ENCODE peak calls at places on chromosomes 2 and 18, in ten cellular contexts. D is A549, F is choroid plexus epithelial cell, W is IMR-90, V is mammary epithelial cell, H is GM12865, B is WERI-Rb-1, Z is thoracic aorta, E is fibroblast of the aortic adventitia, I is HCT116. G is an unnamed sample.

GRCh38 chr2:56376699-56377665 is 193.2 kb downstream of the CCDC85A start:
- DNase-seq in D (no peak), F (no peak), W (no peak), V (peak), H (no peak), B (no peak), Z (no peak), E (peak), I (no peak), G (peak)

GRCh38 chr2:71703981-71704545 is 250.7 kb downstream of the DYSF start:
- DNase-seq in D (no peak), F (no peak), W (no peak), V (no peak), H (no peak), B (no peak), Z (no peak), E (no peak), I (no peak), G (no peak)

GRCh38 chr2:216006164-216006663 is 7.1 kb downstream of the MREG start:
- DNase-seq in D (peak), F (no peak), W (no peak), V (peak), H (peak), B (no peak), Z (no peak), E (no peak), I (no peak), G (peak)

GRCh38 chr2:8907764-8908163 is 70.4 kb upstream of the KIDINS220 start:
- DNase-seq in D (no peak), F (no peak), W (no peak), V (no peak), H (no peak), B (no peak), Z (no peak), E (no peak), I (no peak), G (no peak)

GRCh38 chr2:113124181-113124961 is 3.0 kb upstream of the IL1RN start:
- DNase-seq in D (no peak), F (peak), W (peak), V (peak), H (peak), B (no peak), Z (no peak), E (peak), I (no peak), G (peak)

GRCh38 chr2:29270606-29271005 is 155.4 kb downstream of the CLIP4 start:
- DNase-seq in D (no peak), F (no peak), W (no peak), V (peak), H (no peak), B (no peak), Z (no peak), E (no peak), I (no peak), G (no peak)

GRCh38 chr2:238286551-238286950 is 1.9 kb downstream of the PER2 start:
- DNase-seq in D (peak), F (peak), W (peak), V (peak), H (no peak), B (no peak), Z (peak), E (peak), I (no peak), G (peak)

GRCh38 chr18:323253-323622 is 55.4 kb upstream of the THOC1 start:
- DNase-seq in D (peak), F (peak), W (peak), V (no peak), H (no peak), B (no peak), Z (no peak), E (peak), I (no peak), G (peak)

GRCh38 chr2:235964787-235965390 is 203.3 kb downstream of the GBX2 start:
- DNase-seq in D (no peak), F (no peak), W (no peak), V (no peak), H (no peak), B (no peak), Z (no peak), E (no peak), I (no peak), G (no peak)

GRCh38 chr18:46946656-46947282 is 29.4 kb downstream of the KATNAL2 start:
- DNase-seq in D (peak), F (peak), W (peak), V (peak), H (peak), B (peak), Z (peak), E (peak), I (no peak), G (peak)

GRCh38 chr2:227079726-227080125 is 84.3 kb downstream of the COL4A4 start:
- DNase-seq in D (no peak), F (peak), W (peak), V (no peak), H (no peak), B (no peak), Z (no peak), E (peak), I (no peak), G (no peak)

GRCh38 chr2:45466045-45466444 is 145.0 kb downstream of the SRBD1 start:
- DNase-seq in D (no peak), F (no peak), W (no peak), V (no peak), H (no peak), B (no peak), Z (no peak), E (no peak), I (no peak), G (no peak)

GRCh38 chr2:174342600-174343342 is 8.0 kb downstream of the SP9 start:
- DNase-seq in D (no peak), F (no peak), W (no peak), V (no peak), H (no peak), B (no peak), Z (no peak), E (no peak), I (no peak), G (no peak)

GRCh38 chr2:85997016-85997970 is 108.4 kb downstream of the POLR1A start:
- DNase-seq in D (no peak), F (peak), W (peak), V (no peak), H (no peak), B (no peak), Z (no peak), E (peak), I (no peak), G (no peak)

DNA sequence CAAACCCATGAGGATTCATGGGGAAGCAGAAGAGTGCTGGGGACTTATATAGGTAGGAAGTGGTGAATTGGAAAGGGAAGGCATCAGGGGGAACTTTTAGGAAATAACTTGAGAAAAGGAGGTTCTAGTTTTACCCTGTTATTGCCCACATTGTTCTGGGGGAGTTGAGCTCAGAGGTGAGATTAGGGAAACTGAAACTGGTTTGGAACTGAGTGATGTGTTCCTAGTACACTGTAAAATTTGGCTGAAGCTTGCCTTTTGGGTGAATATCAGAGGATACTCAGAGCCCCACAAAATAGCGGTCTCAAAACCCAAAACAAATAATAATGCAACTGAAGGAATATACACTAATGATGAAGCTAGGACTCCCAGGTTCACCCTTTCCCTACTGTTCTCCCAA is 39.6 kb upstream of the APOB start:
- DNase-seq in D (no peak), F (no peak), W (no peak), V (no peak), H (no peak), B (no peak), Z (no peak), E (no peak), I (no peak), G (no peak)
- H3K4me3 ChIP-seq in D (no peak), F (no peak), W (no peak), V (no peak), H (no peak), B (no peak), Z (no peak), E (no peak), I (no peak), G (no peak)

GRCh38 chr2:63053235-63053888 is 2.7 kb downstream of the OTX1 start:
- DNase-seq in D (no peak), F (no peak), W (no peak), V (no peak), H (no peak), B (no peak), Z (no peak), E (no peak), I (no peak), G (no peak)

GRCh38 chr2:63054812-63055509 is 4.3 kb downstream of the OTX1 start:
- DNase-seq in D (no peak), F (no peak), W (no peak), V (no peak), H (no peak), B (peak), Z (no peak), E (no peak), I (no peak), G (no peak)

GRCh38 chr2:63055510-63056308 is 5.1 kb downstream of the OTX1 start:
- DNase-seq in D (no peak), F (no peak), W (no peak), V (no peak), H (peak), B (peak), Z (no peak), E (no peak), I (no peak), G (no peak)

GRCh38 chr2:63052411-63053234 is 2.0 kb downstream of the OTX1 start:
- DNase-seq in D (no peak), F (no peak), W (no peak), V (no peak), H (no peak), B (no peak), Z (no peak), E (no peak), I (no peak), G (no peak)

GRCh38 chr2:63053889-63054725 is 3.5 kb downstream of the OTX1 start:
- DNase-seq in D (no peak), F (no peak), W (no peak), V (no peak), H (peak), B (peak), Z (no peak), E (no peak), I (no peak), G (no peak)
- TF ChIP-seq CTCF in D (no peak), F (peak), W (peak), V (no peak), H (peak), B (no peak), Z (no peak), E (no peak), I (no peak), G (peak)

GRCh38 chr2:26970928-26971627 is 641 bp downstream of the MAPRE3 start:
- DNase-seq in D (no peak), F (peak), W (peak), V (peak), H (no peak), B (peak), Z (no peak), E (peak), I (no peak), G (peak)
- H3K4me3 ChIP-seq in D (peak), F (peak), W (peak), V (peak), H (peak), B (peak), Z (peak), E (peak), I (peak), G (peak)

GRCh38 chr2:240259201-240259923 is 118.9 kb upstream of the OTOS start:
- DNase-seq in D (no peak), F (no peak), W (no peak), V (no peak), H (no peak), B (peak), Z (peak), E (peak), I (no peak), G (no peak)
- TF ChIP-seq CTCF in D (no peak), F (peak), W (no peak), V (no peak), H (no peak), B (no peak), Z (peak), E (peak), I (no peak), G (no peak)

G was measured in fibroblast of mammary gland.